ENCODE peak calls at places on chromosomes 13 and 19, in six cellular contexts. A is heart right ventricle, T is neural progenitor cell, U is astrocyte of the spinal cord, W is GM23338, G is cardiac muscle cell. S is an unnamed sample.

GRCh38 chr19:45598267-45599011 is 3.6 kb downstream of the GPR4 start:
- DNase-seq in A (no peak), T (no peak), U (no peak), W (no peak), G (no peak), S (no peak)

GRCh38 chr19:14054099-14054498 is 7.8 kb downstream of the PALM3 start:
- DNase-seq in A (no peak), T (no peak), U (no peak), W (no peak), G (no peak), S (no peak)

GRCh38 chr19:46326608-46327007 is 20.3 kb upstream of the PPP5C start:
- DNase-seq in A (no peak), T (no peak), U (no peak), W (no peak), G (no peak), S (no peak)

GRCh38 chr13:99131410-99131809 is 69.2 kb upstream of the UBAC2 start:
- DNase-seq in A (no peak), T (no peak), U (no peak), W (no peak), G (no peak), S (no peak)

GRCh38 chr13:113980489-113981064 is 6.7 kb upstream of the C13orf46 start:
- DNase-seq in A (no peak), T (no peak), U (no peak), W (no peak), G (no peak), S (no peak)

GRCh38 chr19:9306443-9306842 is 3.2 kb downstream of the ZNF699 start:
- DNase-seq in A (no peak), T (no peak), U (peak), W (no peak), G (no peak), S (peak)

GRCh38 chr19:19820774-19821315 is 705 bp downstream of the ZNF506 start:
- DNase-seq in A (no peak), T (no peak), U (no peak), W (no peak), G (peak), S (no peak)

GRCh38 chr13:100933841-100934240 is 259.2 kb upstream of the TMTC4 start:
- DNase-seq in A (no peak), T (no peak), U (no peak), W (no peak), G (no peak), S (no peak)

GRCh38 chr19:406999-407491 is 1.9 kb downstream of the C2CD4C start:
- DNase-seq in A (no peak), T (no peak), U (no peak), W (no peak), G (no peak), S (no peak)

GRCh38 chr13:51444922-51445321 is 7.9 kb downstream of the INTS6 start:
- DNase-seq in A (no peak), T (no peak), U (peak), W (peak), G (no peak), S (peak)
- TF ChIP-seq CTCF in A (peak), T (peak), U (peak), W (peak), G (peak), S (no peak)

GRCh38 chr19:53908106-53908932 is 759 bp upstream of the CACNG7 start:
- DNase-seq in A (peak), T (peak), U (peak), W (peak), G (peak), S (peak)
- H3K4me3 ChIP-seq in A (no peak), T (peak), U (peak), W (peak), G (peak), S (peak)

GRCh38 chr19:23403024-23403423 is 7.8 kb upstream of the ZNF91 start:
- DNase-seq in A (no peak), T (no peak), U (no peak), W (no peak), G (no peak), S (no peak)

GRCh38 chr19:23402388-23402787 is 7.1 kb upstream of the ZNF91 start:
- DNase-seq in A (no peak), T (no peak), U (no peak), W (no peak), G (no peak), S (no peak)

GRCh38 chr19:23404676-23405075 is 9.4 kb upstream of the ZNF91 start:
- DNase-seq in A (no peak), T (no peak), U (no peak), W (no peak), G (no peak), S (no peak)

GRCh38 chr19:23401086-23401485 is 5.8 kb upstream of the ZNF91 start:
- DNase-seq in A (no peak), T (no peak), U (no peak), W (no peak), G (no peak), S (no peak)

GRCh38 chr19:23403581-23404324 is 8.5 kb upstream of the ZNF91 start:
- DNase-seq in A (no peak), T (peak), U (no peak), W (peak), G (no peak), S (no peak)
- TF ChIP-seq CTCF in A (no peak), T (peak), U (no peak), W (peak), G (no peak), S (no peak)

DNA sequence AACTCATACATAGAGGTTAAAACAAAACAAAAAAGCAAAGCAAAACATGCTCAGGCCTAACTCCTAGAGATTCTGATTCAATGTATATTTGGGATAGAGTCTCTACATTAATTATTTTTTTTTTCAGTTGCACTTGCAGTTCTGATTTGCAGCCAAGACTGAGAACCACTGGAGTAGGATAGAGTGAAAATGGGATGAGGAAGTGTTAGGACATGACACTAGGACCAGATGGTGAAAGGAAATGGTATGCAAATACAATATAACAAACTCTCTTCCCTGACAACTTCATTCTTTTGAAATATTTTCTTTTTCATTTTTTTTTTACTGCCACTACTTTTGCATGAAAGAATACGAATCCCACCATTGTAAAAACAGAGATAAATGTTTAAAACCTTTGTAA is 1.8 kb downstream of the CCDC122 start:
- DNase-seq in A (no peak), T (no peak), U (no peak), W (no peak), G (no peak), S (no peak)
- H3K4me3 ChIP-seq in A (no peak), T (peak), U (no peak), W (peak), G (no peak), S (no peak)

GRCh38 chr13:75129331-75129730 is 352.6 kb downstream of the TBC1D4 start:
- DNase-seq in A (no peak), T (no peak), U (no peak), W (no peak), G (no peak), S (no peak)
- TF ChIP-seq CTCF in A (no peak), T (no peak), U (no peak), W (no peak), G (no peak), S (no peak)

DNA sequence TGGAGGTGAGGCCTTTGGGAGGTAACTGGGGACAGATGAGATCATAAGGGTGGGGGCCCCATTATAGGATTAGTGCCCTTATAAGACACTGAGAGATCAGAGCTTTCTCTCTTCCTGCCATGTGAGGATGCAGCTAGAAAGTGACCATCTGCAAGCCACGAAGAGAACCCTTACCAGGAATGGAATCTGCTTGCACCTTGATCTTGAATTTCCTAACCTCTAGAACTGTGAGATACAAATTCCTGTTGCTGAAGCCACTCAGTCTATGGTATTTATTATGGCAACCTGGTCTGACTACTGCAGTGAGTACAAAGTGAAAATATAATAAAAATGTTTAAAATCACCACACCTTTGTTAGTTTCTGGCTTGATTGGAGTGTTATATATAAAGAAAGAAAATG is 388.0 kb downstream of the LMO7 start:
- DNase-seq in A (no peak), T (no peak), U (no peak), W (no peak), G (no peak), S (no peak)
- H3K4me3 ChIP-seq in A (no peak), T (no peak), U (no peak), W (no peak), G (no peak), S (no peak)

GRCh38 chr13:20035130-20035529 is 76.6 kb downstream of the ZMYM2 start:
- DNase-seq in A (no peak), T (no peak), U (no peak), W (peak), G (no peak), S (peak)
- TF ChIP-seq CTCF in A (peak), T (no peak), U (peak), W (peak), G (peak), S (peak)

GRCh38 chr19:58248886-58249285 is 20.2 kb downstream of the ZNF544 start:
- DNase-seq in A (no peak), T (no peak), U (no peak), W (no peak), G (no peak), S (no peak)
- H3K4me3 ChIP-seq in A (no peak), T (no peak), U (no peak), W (no peak), G (no peak), S (no peak)

S was measured in cardiac fibroblast.